ENCODE peak calls at places on chromosomes 3 and 15, in four cellular contexts. R, X, U and W are unnamed samples.

GRCh38 chr15:90774731-90775521 is 57.8 kb downstream of the BLM start:
- DNase-seq in R (no peak), X (no peak), U (peak; percentile 67), W (no peak)

GRCh38 chr15:73939138-73939537 is 12.9 kb downstream of the LOXL1 start:
- DNase-seq in R (no peak), X (no peak), U (no peak), W (no peak)

GRCh38 chr15:65532738-65533051 is 2.4 kb downstream of the HACD3 start:
- DNase-seq in R (no peak), X (no peak), U (no peak), W (no peak)

GRCh38 chr3:24342275-24342674 is 152.4 kb downstream of the THRB start:
- DNase-seq in R (no peak), X (no peak), U (no peak), W (no peak)

GRCh38 chr15:23690450-23690852 is 3.3 kb upstream of the NDN start:
- DNase-seq in R (peak; percentile 85), X (no peak), U (no peak), W (no peak)

GRCh38 chr3:166425900-166426611 is 588.8 kb upstream of the BCHE start:
- DNase-seq in R (no peak), X (no peak), U (no peak), W (no peak)

GRCh38 chr3:67171841-67172240 is 173.7 kb downstream of the KBTBD8 start:
- DNase-seq in R (no peak), X (no peak), U (no peak), W (no peak)

GRCh38 chr15:70319466-70319865 is 221.7 kb upstream of the TLE3 start:
- DNase-seq in R (no peak), X (no peak), U (no peak), W (no peak)

GRCh38 chr3:196640501-196640968 is 1.0 kb downstream of the NRROS start:
- DNase-seq in R (no peak), X (no peak), U (no peak), W (no peak)

GRCh38 chr15:29770796-29771195 is 51.5 kb downstream of the TJP1 start:
- DNase-seq in R (no peak), X (no peak), U (no peak), W (peak; percentile 18)

GRCh38 chr3:66889758-66890576 is 108.1 kb upstream of the KBTBD8 start:
- DNase-seq in R (no peak), X (no peak), U (no peak), W (no peak)

GRCh38 chr15:92848852-92849598 is 51.1 kb upstream of the CHD2 start:
- DNase-seq in R (no peak), X (no peak), U (peak; percentile 39), W (no peak)